ENCODE peak calls at places on chromosomes 1 and 21, in four cellular contexts. One of them, this sample, is unnamed. For H3K36me3, the result is how much of the 10 kb centered on the place peaks cover.

GRCh38 chr21:39523398-39523797 is 71.6 kb downstream of the SH3BGR start:
- DNase-seq in fibroblast of lung: no peak
- DNase-seq in iPS DF 6.9: no peak
- DNase-seq in lower lobe of right lung: peak
- DNase-seq in this sample: no peak

GRCh38 chr1:17198476-17199258 is 6.3 kb upstream of the PADI1 start:
- DNase-seq in lower lobe of right lung: no peak
- DNase-seq in fibroblast of lung: peak
- DNase-seq in iPS DF 6.9: no peak
- DNase-seq in this sample: no peak

GRCh38 chr1:112808861-112809684 is 93.9 kb upstream of the PPM1J start:
- DNase-seq in lower lobe of right lung: peak
- DNase-seq in iPS DF 6.9: peak
- DNase-seq in fibroblast of lung: peak
- DNase-seq in this sample: peak

GRCh38 chr1:193431265-193431977 is 245.0 kb upstream of the B3GALT2 start:
- DNase-seq in lower lobe of right lung: no peak
- DNase-seq in iPS DF 6.9: no peak
- DNase-seq in fibroblast of lung: no peak
- DNase-seq in this sample: no peak

GRCh38 chr1:16013220-16013907 is 4.5 kb downstream of the HSPB7 start:
- DNase-seq in iPS DF 6.9: no peak
- DNase-seq in fibroblast of lung: peak
- DNase-seq in lower lobe of right lung: peak
- DNase-seq in this sample: peak

GRCh38 chr1:162139398-162139685 is 69.9 kb downstream of the NOS1AP start:
- DNase-seq in iPS DF 6.9: no peak
- DNase-seq in fibroblast of lung: no peak
- DNase-seq in lower lobe of right lung: no peak
- DNase-seq in this sample: no peak

GRCh38 chr1:53130878-53131589 is 11.4 kb downstream of the SLC1A7 start:
- DNase-seq in iPS DF 6.9: no peak
- DNase-seq in fibroblast of lung: no peak
- DNase-seq in lower lobe of right lung: no peak
- DNase-seq in this sample: no peak

GRCh38 chr1:14724697-14725096 is 126.2 kb downstream of the KAZN start:
- DNase-seq in lower lobe of right lung: no peak
- DNase-seq in fibroblast of lung: peak
- DNase-seq in iPS DF 6.9: no peak
- DNase-seq in this sample: no peak

GRCh38 chr21:30083120-30083945 is 83.3 kb downstream of the CLDN17 start:
- DNase-seq in lower lobe of right lung: no peak
- DNase-seq in fibroblast of lung: no peak
- DNase-seq in iPS DF 6.9: no peak
- DNase-seq in this sample: no peak

GRCh38 chr1:29249951-29250581 is 13.7 kb downstream of the PTPRU start:
- DNase-seq in iPS DF 6.9: no peak
- DNase-seq in lower lobe of right lung: no peak
- DNase-seq in fibroblast of lung: no peak
- DNase-seq in this sample: no peak

GRCh38 chr1:147189514-147189913 is 17.2 kb upstream of the PRKAB2 start:
- DNase-seq in iPS DF 6.9: no peak
- DNase-seq in fibroblast of lung: no peak
- DNase-seq in lower lobe of right lung: no peak
- DNase-seq in this sample: no peak

GRCh38 chr1:3891329-3891867 is 8.7 kb downstream of the C1orf174 start:
- DNase-seq in lower lobe of right lung: peak
- DNase-seq in iPS DF 6.9: no peak
- DNase-seq in fibroblast of lung: no peak
- DNase-seq in this sample: no peak

GRCh38 chr1:109539676-109540075 is at the start of gene GPR61:
- DNase-seq in fibroblast of lung: no peak
- DNase-seq in lower lobe of right lung: no peak
- DNase-seq in iPS DF 6.9: no peak
- DNase-seq in this sample: no peak

GRCh38 chr21:21345296-21345695 is 347.1 kb downstream of the NCAM2 start:
- DNase-seq in lower lobe of right lung: no peak
- DNase-seq in fibroblast of lung: no peak
- DNase-seq in iPS DF 6.9: no peak
- DNase-seq in this sample: no peak

GRCh38 chr1:109910963-109911798 is 532 bp downstream of the CSF1 start:
- DNase-seq in iPS DF 6.9: no peak
- DNase-seq in fibroblast of lung: peak
- DNase-seq in lower lobe of right lung: no peak
- DNase-seq in this sample: peak

GRCh38 chr21:35594905-35595304 is 465.4 kb downstream of the SETD4 start:
- DNase-seq in iPS DF 6.9: no peak
- DNase-seq in lower lobe of right lung: no peak
- DNase-seq in fibroblast of lung: no peak
- DNase-seq in this sample: no peak
- H3K36me3 ChIP-seq in iPS DF 6.9: under half
- H3K36me3 ChIP-seq in lower lobe of right lung: under half
- H3K36me3 ChIP-seq in fibroblast of lung: under half
- H3K36me3 ChIP-seq in this sample: under half

GRCh38 chr1:111199329-111199728 is 1.1 kb downstream of the DENND2D start:
- DNase-seq in iPS DF 6.9: no peak
- DNase-seq in lower lobe of right lung: no peak
- DNase-seq in fibroblast of lung: no peak
- DNase-seq in this sample: no peak

GRCh38 chr1:111202366-111202706 is 1.9 kb upstream of the DENND2D start:
- DNase-seq in fibroblast of lung: no peak
- DNase-seq in iPS DF 6.9: no peak
- DNase-seq in lower lobe of right lung: no peak
- DNase-seq in this sample: no peak

GRCh38 chr1:111201275-111202090 is 1.0 kb upstream of the DENND2D start:
- DNase-seq in fibroblast of lung: no peak
- DNase-seq in iPS DF 6.9: no peak
- DNase-seq in lower lobe of right lung: no peak
- DNase-seq in this sample: no peak

GRCh38 chr1:111199881-111200801 is at the start of gene DENND2D:
- DNase-seq in fibroblast of lung: no peak
- DNase-seq in lower lobe of right lung: peak
- DNase-seq in iPS DF 6.9: no peak
- DNase-seq in this sample: no peak

GRCh38 chr1:111200802-111201161 is 336 bp upstream of the DENND2D start:
- DNase-seq in fibroblast of lung: no peak
- DNase-seq in iPS DF 6.9: no peak
- DNase-seq in lower lobe of right lung: no peak
- DNase-seq in this sample: no peak
- H3K4me3 ChIP-seq in fibroblast of lung: no peak
- H3K4me3 ChIP-seq in iPS DF 6.9: no peak
- H3K4me3 ChIP-seq in lower lobe of right lung: peak
- H3K4me3 ChIP-seq in this sample: no peak

DNA sequence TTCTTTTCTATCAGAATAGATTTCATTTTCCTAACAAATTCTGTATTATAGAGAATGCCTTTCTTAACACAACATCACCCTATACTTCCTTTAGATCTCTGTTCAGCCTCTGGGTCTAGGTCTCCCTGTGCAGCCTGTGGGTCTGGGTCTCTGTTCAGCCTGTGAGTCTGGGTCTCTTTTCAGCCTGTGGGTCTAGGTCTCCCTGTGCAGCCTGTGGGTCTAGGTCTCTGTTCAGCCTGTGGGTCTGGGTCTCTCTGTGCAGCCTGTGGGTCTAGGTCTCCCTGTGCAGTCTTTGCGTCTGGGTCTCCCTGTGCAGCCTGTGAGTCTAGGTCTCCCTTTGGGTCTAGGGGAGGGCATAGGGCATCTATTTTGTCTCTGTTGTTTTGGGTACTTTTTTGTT is 59.6 kb upstream of the DIP2A start:
- DNase-seq in lower lobe of right lung: no peak
- DNase-seq in iPS DF 6.9: no peak
- DNase-seq in fibroblast of lung: no peak
- DNase-seq in this sample: no peak
- H3K36me3 ChIP-seq in lower lobe of right lung: half or more
- H3K36me3 ChIP-seq in iPS DF 6.9: under half
- H3K36me3 ChIP-seq in fibroblast of lung: under half
- H3K36me3 ChIP-seq in this sample: under half

GRCh38 chr1:181680332-181680731 is 197.0 kb downstream of the CACNA1E start:
- DNase-seq in fibroblast of lung: no peak
- DNase-seq in iPS DF 6.9: no peak
- DNase-seq in lower lobe of right lung: no peak
- DNase-seq in this sample: no peak

GRCh38 chr1:181674617-181675016 is 191.3 kb downstream of the CACNA1E start:
- DNase-seq in fibroblast of lung: no peak
- DNase-seq in iPS DF 6.9: no peak
- DNase-seq in lower lobe of right lung: no peak
- DNase-seq in this sample: no peak

GRCh38 chr1:181675625-181676024 is 192.3 kb downstream of the CACNA1E start:
- DNase-seq in iPS DF 6.9: no peak
- DNase-seq in fibroblast of lung: no peak
- DNase-seq in lower lobe of right lung: no peak
- DNase-seq in this sample: no peak

GRCh38 chr1:181675091-181675490 is 191.8 kb downstream of the CACNA1E start:
- DNase-seq in iPS DF 6.9: no peak
- DNase-seq in lower lobe of right lung: no peak
- DNase-seq in fibroblast of lung: no peak
- DNase-seq in this sample: no peak

DNA sequence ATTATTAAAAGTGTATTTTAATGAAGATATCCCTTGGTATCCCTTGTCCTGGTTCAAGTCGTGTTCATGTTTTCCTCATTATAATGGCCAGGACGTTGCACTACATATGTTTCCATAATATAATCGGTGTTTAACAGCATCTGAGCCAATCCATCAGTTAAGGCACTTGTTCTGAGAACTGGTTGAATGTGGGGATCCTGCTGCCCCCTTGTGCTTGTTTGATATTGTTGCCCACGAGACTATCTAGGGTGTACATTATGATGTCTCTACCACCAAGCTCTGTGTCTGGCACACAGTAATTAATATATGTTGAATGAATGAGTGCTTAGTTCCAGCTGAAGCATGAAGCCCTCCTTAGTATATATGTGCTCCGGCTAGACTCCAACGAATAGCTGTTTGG is 193.0 kb downstream of the CACNA1E start:
- DNase-seq in iPS DF 6.9: no peak
- DNase-seq in fibroblast of lung: peak
- DNase-seq in lower lobe of right lung: no peak
- DNase-seq in this sample: peak
- H3K4me3 ChIP-seq in iPS DF 6.9: no peak
- H3K4me3 ChIP-seq in fibroblast of lung: no peak
- H3K4me3 ChIP-seq in lower lobe of right lung: no peak
- H3K4me3 ChIP-seq in this sample: no peak

GRCh38 chr1:207815913-207816312 is 64.1 kb downstream of the CD46 start:
- DNase-seq in lower lobe of right lung: no peak
- DNase-seq in fibroblast of lung: peak
- DNase-seq in iPS DF 6.9: no peak
- DNase-seq in this sample: no peak
- H3K36me3 ChIP-seq in lower lobe of right lung: half or more
- H3K36me3 ChIP-seq in fibroblast of lung: under half
- H3K36me3 ChIP-seq in iPS DF 6.9: under half
- H3K36me3 ChIP-seq in this sample: under half

DNA sequence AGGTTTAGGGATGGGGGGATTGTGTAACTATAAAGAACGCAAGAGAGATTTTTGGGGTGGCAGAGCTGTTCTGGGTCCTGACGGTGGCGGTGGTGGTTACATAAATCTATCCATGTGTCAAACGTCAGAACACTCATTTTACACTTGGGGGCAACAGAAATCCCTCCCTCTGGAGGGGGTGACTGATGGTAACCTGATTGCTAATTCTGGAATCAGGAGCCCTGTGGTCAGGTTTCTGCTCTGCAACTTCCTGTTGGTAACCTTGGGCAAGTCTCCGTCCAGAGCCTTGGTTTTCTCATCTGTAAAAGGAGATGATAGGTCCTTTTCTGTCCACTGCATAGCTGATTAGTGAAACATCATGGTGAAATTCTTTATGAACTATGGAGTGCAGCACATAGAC is 40.9 kb downstream of the ALPL start:
- DNase-seq in fibroblast of lung: peak
- DNase-seq in iPS DF 6.9: no peak
- DNase-seq in lower lobe of right lung: no peak
- DNase-seq in this sample: no peak
- H3K4me3 ChIP-seq in fibroblast of lung: no peak
- H3K4me3 ChIP-seq in iPS DF 6.9: no peak
- H3K4me3 ChIP-seq in lower lobe of right lung: no peak
- H3K4me3 ChIP-seq in this sample: no peak

DNA sequence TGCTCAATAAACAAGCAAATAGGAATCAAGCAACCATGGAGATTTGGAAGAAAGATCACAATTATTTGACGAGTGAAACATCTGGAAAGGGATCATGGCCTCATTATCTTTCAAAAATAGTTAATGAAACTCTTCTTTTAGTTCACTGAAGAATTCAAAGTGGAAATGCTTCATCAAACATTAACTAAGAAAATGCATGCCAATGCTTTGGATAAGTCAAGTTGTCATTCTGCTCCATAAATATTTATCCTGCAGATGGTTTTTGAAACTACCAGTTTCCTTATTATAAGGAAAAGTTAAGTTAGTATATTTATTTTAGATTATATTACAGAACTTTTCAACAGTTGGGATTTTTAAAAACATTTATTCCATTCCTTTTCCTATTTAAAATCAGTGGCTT is 206.5 kb upstream of the ADGRL2 start:
- DNase-seq in lower lobe of right lung: no peak
- DNase-seq in iPS DF 6.9: no peak
- DNase-seq in fibroblast of lung: no peak
- DNase-seq in this sample: no peak
- H3K36me3 ChIP-seq in lower lobe of right lung: under half
- H3K36me3 ChIP-seq in iPS DF 6.9: under half
- H3K36me3 ChIP-seq in fibroblast of lung: under half
- H3K36me3 ChIP-seq in this sample: under half

GRCh38 chr1:46983825-46984586 is 39.5 kb upstream of the CYP4X1 start:
- DNase-seq in iPS DF 6.9: no peak
- DNase-seq in fibroblast of lung: no peak
- DNase-seq in lower lobe of right lung: no peak
- DNase-seq in this sample: no peak

DNA sequence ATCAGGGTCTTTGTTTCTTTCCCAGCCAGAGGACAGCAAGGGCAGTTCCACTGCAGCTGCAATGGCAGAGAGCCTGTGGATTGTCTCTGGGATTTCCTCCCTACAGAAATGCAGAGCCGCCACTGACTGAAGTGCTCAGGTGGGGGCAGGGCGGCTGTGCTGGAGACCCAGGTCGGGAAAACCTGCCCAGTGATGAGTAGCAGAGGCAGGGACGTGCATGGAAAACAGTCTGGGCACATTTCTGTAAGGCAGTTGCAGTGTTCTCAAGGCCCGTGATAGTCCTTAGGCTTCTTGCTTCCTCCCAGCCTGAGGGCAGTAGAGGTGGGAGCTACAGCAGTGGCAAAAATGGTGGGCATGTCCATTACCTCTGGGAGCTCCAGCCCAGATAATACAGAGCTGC is 40.1 kb upstream of the CYP4X1 start:
- DNase-seq in lower lobe of right lung: no peak
- DNase-seq in fibroblast of lung: no peak
- DNase-seq in iPS DF 6.9: no peak
- DNase-seq in this sample: no peak
- H3K4me3 ChIP-seq in lower lobe of right lung: no peak
- H3K4me3 ChIP-seq in fibroblast of lung: no peak
- H3K4me3 ChIP-seq in iPS DF 6.9: no peak
- H3K4me3 ChIP-seq in this sample: no peak

DNA sequence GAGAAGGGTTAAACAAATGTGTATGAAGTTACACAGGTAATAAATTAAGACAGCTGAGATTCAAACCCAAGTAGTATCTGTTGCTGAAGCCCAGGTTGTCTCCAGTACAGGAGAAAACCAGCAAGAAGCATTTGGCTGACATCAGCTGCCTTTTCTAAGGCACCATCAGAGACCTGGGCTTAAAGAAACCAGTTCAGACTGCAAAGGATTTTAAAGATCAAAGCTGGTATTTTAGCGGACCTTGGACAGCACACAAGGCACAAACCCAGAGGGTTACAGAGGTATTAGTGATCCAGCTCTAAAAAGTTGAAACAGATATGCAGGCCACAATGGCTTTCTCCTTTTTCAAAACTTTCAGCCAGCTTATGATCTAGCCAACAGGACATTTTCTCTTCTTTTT is 23.4 kb downstream of the BEND5 start:
- DNase-seq in fibroblast of lung: no peak
- DNase-seq in iPS DF 6.9: no peak
- DNase-seq in lower lobe of right lung: no peak
- DNase-seq in this sample: no peak
- H3K36me3 ChIP-seq in fibroblast of lung: under half
- H3K36me3 ChIP-seq in iPS DF 6.9: under half
- H3K36me3 ChIP-seq in lower lobe of right lung: under half
- H3K36me3 ChIP-seq in this sample: under half

This sample was measured in HAP-1.